ENCODE peak calls at places on chromosomes 13 and 19, in ten cellular contexts. B, X, Q, Z, D, A, J, R, F and S are unnamed samples.

GRCh38 chr13:100648354-100648753 is 26.2 kb downstream of the TMTC4 start:
- DNase-seq in Q (no peak), Z (no peak), A (no peak), X (no peak), R (no peak), B (no peak), D (no peak), F (no peak), J (no peak), S (no peak)

GRCh38 chr19:23957660-23958281 is 43.1 kb downstream of the ZNF726 start:
- DNase-seq in D (peak), R (no peak), X (no peak), Z (no peak), Q (no peak), B (peak), A (no peak), J (no peak), F (no peak), S (no peak)

GRCh38 chr13:30905932-30906383 is at the start of gene MEDAG:
- DNase-seq in Q (no peak), D (no peak), J (peak), A (no peak), F (peak), X (peak), R (peak), Z (peak), B (no peak), S (no peak)

GRCh38 chr13:30551194-30551593 is 66.5 kb upstream of the USPL1 start:
- DNase-seq in F (peak), R (no peak), X (no peak), B (no peak), D (peak), Q (peak), A (no peak), J (no peak), Z (no peak), S (no peak)

GRCh38 chr13:49936943-49937273 is 768 bp upstream of the SPRYD7 start:
- DNase-seq in Z (no peak), A (no peak), D (no peak), B (no peak), Q (no peak), F (no peak), X (no peak), J (no peak), R (peak), S (no peak)

GRCh38 chr13:100589178-100589725 is 663 bp upstream of the GGACT start:
- DNase-seq in Q (no peak), F (no peak), R (no peak), Z (no peak), A (no peak), D (no peak), B (no peak), J (no peak), X (no peak), S (no peak)

GRCh38 chr13:106010836-106011235 is 524.6 kb downstream of the EFNB2 start:
- DNase-seq in A (no peak), R (no peak), F (no peak), B (no peak), Z (no peak), Q (no peak), X (no peak), D (no peak), J (no peak), S (no peak)

GRCh38 chr13:50636007-50636704 is 207.3 kb downstream of the DLEU7 start:
- DNase-seq in B (no peak), R (no peak), J (no peak), F (no peak), D (no peak), Q (no peak), Z (no peak), A (no peak), X (peak), S (no peak)

GRCh38 chr13:24263652-24264051 is 45.7 kb upstream of the C1QTNF9 start:
- DNase-seq in F (no peak), D (no peak), R (no peak), Z (no peak), Q (no peak), J (no peak), A (no peak), B (no peak), X (no peak), S (no peak)

GRCh38 chr13:99406799-99407201 is 94.5 kb upstream of the TM9SF2 start:
- DNase-seq in D (no peak), B (no peak), X (peak), A (no peak), Z (no peak), Q (no peak), J (no peak), F (peak), R (no peak), S (no peak)

GRCh38 chr19:39327990-39328705 is 7.5 kb upstream of the LRFN1 start:
- DNase-seq in F (peak), A (peak), Q (peak), D (no peak), J (peak), Z (peak), X (peak), B (peak), R (peak), S (peak)

GRCh38 chr19:50414850-50415660 is 3.7 kb upstream of the SPIB start:
- DNase-seq in Z (peak), F (peak), D (peak), A (no peak), Q (peak), X (peak), J (peak), R (peak), B (peak), S (peak)

GRCh38 chr19:47183579-47183978 is 47.4 kb downstream of the BBC3 start:
- DNase-seq in Z (no peak), J (no peak), F (no peak), D (no peak), A (no peak), B (no peak), Q (no peak), R (no peak), X (no peak), S (no peak)

GRCh38 chr19:45137179-45137761 is 23.5 kb downstream of the NKPD1 start:
- DNase-seq in A (no peak), R (peak), B (no peak), Z (no peak), X (no peak), F (no peak), D (no peak), J (peak), Q (no peak), S (peak)

GRCh38 chr13:21321269-21321668 is 137.8 kb downstream of the ZDHHC20 start:
- DNase-seq in Q (no peak), X (no peak), D (no peak), R (no peak), J (no peak), F (no peak), B (no peak), Z (no peak), A (no peak), S (no peak)

GRCh38 chr19:19548915-19549537 is 11.0 kb downstream of the CILP2 start:
- DNase-seq in D (no peak), A (no peak), X (no peak), Q (no peak), R (no peak), Z (no peak), F (no peak), J (no peak), B (no peak), S (no peak)

GRCh38 chr19:10352764-10353671 is 13.6 kb upstream of the ICAM3 start:
- DNase-seq in F (peak), Q (peak), D (no peak), R (peak), Z (peak), A (no peak), X (peak), J (peak), B (no peak), S (peak)

GRCh38 chr19:29675120-29675649 is 9.9 kb downstream of the PLEKHF1 start:
- DNase-seq in D (no peak), R (no peak), F (no peak), A (peak), J (no peak), X (no peak), Q (no peak), Z (no peak), B (no peak), S (no peak)

GRCh38 chr13:33272531-33273124 is 12.9 kb downstream of the STARD13 start:
- DNase-seq in R (no peak), J (no peak), X (no peak), B (no peak), F (peak), Z (no peak), A (no peak), Q (no peak), D (no peak), S (no peak)

GRCh38 chr19:38686530-38686888 is 39.1 kb downstream of the ACTN4 start:
- DNase-seq in B (no peak), A (no peak), F (no peak), X (no peak), J (no peak), Z (no peak), Q (peak), D (no peak), R (no peak), S (no peak)

GRCh38 chr19:50878851-50879250 is 5.6 kb downstream of the KLK2 start:
- DNase-seq in J (no peak), A (no peak), F (no peak), B (no peak), Z (no peak), R (no peak), X (no peak), D (no peak), Q (peak), S (no peak)

GRCh38 chr13:27953671-27954405 is 15.3 kb downstream of the CDX2 start:
- DNase-seq in J (peak), Q (peak), B (peak), D (peak), F (peak), A (no peak), Z (peak), X (peak), R (peak), S (peak)

GRCh38 chr13:102012299-102013293 is 389.3 kb downstream of the FGF14 start:
- DNase-seq in X (no peak), F (no peak), J (peak), A (no peak), D (no peak), Z (no peak), R (no peak), Q (no peak), B (no peak), S (no peak)

GRCh38 chr13:40344270-40345148 is 321.9 kb downstream of the FOXO1 start:
- DNase-seq in D (no peak), Z (peak), F (no peak), X (no peak), A (no peak), B (no peak), R (no peak), J (no peak), Q (no peak), S (no peak)

GRCh38 chr13:98647121-98647520 is 70.2 kb upstream of the STK24 start:
- DNase-seq in Z (no peak), Q (no peak), X (no peak), J (no peak), R (no peak), A (no peak), D (no peak), B (no peak), F (no peak), S (no peak)

GRCh38 chr13:46914341-46914740 is 17.5 kb upstream of the HTR2A start:
- DNase-seq in B (no peak), X (no peak), F (no peak), R (no peak), Q (no peak), Z (no peak), A (no peak), J (no peak), D (no peak), S (no peak)

GRCh38 chr19:29485293-29485692 is 40.5 kb upstream of the VSTM2B start:
- DNase-seq in X (peak), Z (no peak), F (no peak), A (no peak), J (no peak), Q (no peak), R (no peak), B (no peak), D (no peak), S (no peak)

GRCh38 chr19:50266041-50266440 is 62.6 kb downstream of the MYH14 start:
- DNase-seq in J (no peak), X (no peak), F (no peak), Z (no peak), R (no peak), A (no peak), Q (no peak), B (no peak), D (no peak), S (no peak)

GRCh38 chr13:93861818-93862217 is 617.7 kb downstream of the DCT start:
- DNase-seq in D (no peak), A (no peak), B (no peak), J (no peak), Z (no peak), R (no peak), F (no peak), X (no peak), Q (no peak), S (no peak)

GRCh38 chr13:95677564-95678386 is 836 bp downstream of the DNAJC3 start:
- DNase-seq in R (no peak), Q (peak), J (no peak), Z (no peak), D (no peak), F (peak), A (no peak), X (no peak), B (peak), S (no peak)

GRCh38 chr19:44863990-44864389 is 17.9 kb downstream of the NECTIN2 start:
- DNase-seq in X (no peak), J (no peak), D (no peak), Q (no peak), R (no peak), F (no peak), Z (no peak), A (no peak), B (no peak), S (no peak)

GRCh38 chr19:2318923-2319322 is 9.5 kb downstream of the LSM7 start:
- DNase-seq in J (no peak), D (no peak), A (no peak), X (no peak), Z (no peak), Q (no peak), B (no peak), R (no peak), F (no peak), S (no peak)

DNA sequence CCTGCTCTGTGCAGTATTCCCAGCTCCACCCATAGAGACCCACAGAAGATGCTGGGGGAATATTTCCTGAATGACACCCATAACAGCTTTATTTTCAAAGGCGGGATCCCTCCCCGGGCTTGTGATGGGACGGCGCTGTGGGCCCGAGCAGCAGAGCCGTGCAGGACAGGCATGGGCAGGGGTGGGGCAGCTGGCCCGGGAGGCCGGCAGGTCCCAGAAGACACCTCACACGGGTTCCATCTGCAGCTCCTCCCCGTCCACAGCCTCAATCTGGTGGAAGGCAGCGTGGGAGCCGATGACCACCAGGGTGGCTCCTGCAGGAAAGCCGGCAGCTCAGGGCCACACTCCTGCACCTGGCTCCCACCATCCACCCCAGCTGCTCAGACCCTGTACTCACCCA is 2.5 kb downstream of the RABAC1 start:
- DNase-seq in R (peak), X (no peak), A (no peak), F (no peak), Z (no peak), Q (no peak), J (no peak), D (no peak), B (no peak), S (no peak)
- TF ChIP-seq POLR2A in R (no peak), X (no peak), A (no peak), F (no peak), Z (no peak), Q (no peak), J (no peak), D (no peak), B (no peak), S (no peak)

DNA sequence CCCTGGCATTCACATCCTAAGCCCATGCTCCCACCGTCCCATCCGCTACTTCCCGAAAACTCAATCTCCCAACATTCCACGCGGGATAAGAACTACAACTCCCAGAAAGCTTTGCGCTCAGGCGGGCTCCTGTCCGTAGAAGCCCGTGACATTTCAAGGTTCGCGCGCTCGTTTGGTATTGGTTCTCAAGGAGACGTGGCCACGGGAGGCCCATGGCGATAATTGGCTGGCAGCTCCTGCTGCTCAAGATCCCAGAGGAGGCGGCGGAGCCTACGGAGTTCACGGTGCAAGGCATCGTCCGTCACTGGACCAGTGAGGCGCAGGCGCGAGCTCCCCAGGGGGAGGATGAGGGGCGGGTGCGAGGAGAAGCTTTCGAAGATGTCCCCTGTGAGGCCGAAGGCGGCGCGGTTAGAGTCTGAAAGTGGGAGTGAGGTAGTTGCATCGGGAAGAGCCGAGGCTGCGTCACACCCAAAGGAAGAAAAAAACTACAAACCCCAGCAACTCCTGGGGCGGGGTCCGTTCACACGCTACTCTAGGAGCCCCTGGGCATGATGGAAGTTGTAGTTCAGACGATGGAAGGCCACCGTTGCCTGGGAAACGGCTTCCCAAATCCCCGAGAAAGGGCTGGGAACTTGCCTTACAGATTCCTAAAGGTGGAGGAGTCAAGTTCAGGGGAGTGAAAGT is 1.2 kb upstream of the MAMSTR start:
- DNase-seq in D (peak), Q (peak), B (peak), R (peak), X (peak), Z (peak), A (peak), F (peak), J (peak), S (peak)
- TF ChIP-seq POLR2A in D (peak), Q (peak), B (peak), R (no peak), X (no peak), Z (no peak), A (no peak), F (no peak), J (no peak), S (peak)

GRCh38 chr13:91627952-91628739 is 229.7 kb downstream of the GPC5 start:
- DNase-seq in X (no peak), A (no peak), Z (no peak), Q (no peak), R (no peak), D (no peak), F (no peak), B (no peak), J (no peak), S (no peak)

GRCh38 chr13:91630916-91631315 is 232.5 kb downstream of the GPC5 start:
- DNase-seq in Z (no peak), R (no peak), J (no peak), B (no peak), D (no peak), X (no peak), A (no peak), Q (no peak), F (no peak), S (no peak)

DNA sequence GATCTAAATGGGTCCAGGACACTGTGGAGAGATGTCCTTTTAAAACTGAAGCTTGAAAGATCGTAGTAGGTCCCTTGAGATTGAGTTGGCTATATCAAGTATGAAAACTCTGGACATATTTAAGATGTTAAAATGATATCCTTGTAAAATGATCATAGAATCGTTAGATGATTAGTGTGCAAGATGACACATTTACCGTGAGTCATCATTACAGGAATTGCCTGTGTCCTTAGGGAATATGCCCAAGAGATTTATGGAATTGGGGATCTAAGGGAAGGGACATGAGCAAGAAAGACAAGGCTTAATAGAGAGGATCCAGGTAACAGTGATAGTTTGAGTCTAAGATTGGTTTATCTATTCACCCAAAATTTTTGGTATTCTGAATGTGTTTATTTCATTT is 233.7 kb downstream of the GPC5 start:
- DNase-seq in F (no peak), J (no peak), Z (no peak), D (no peak), X (no peak), R (no peak), A (no peak), B (no peak), Q (no peak), S (no peak)
- TF ChIP-seq POLR2A in F (no peak), J (no peak), Z (no peak), D (no peak), X (no peak), R (no peak), A (no peak), B (no peak), Q (no peak), S (no peak)

GRCh38 chr19:40716031-40716654 is 543 bp downstream of the COQ8B start:
- DNase-seq in R (no peak), F (no peak), J (no peak), X (no peak), Z (no peak), D (peak), B (peak), A (peak), Q (peak), S (no peak)

GRCh38 chr19:40716655-40717324 is at the start of the genes COQ8B and ITPKC:
- DNase-seq in F (peak), B (peak), Z (peak), X (peak), Q (peak), D (peak), J (peak), A (peak), R (peak), S (peak)

GRCh38 chr19:40718774-40719391 is 2.0 kb downstream of the ITPKC start:
- DNase-seq in D (peak), A (peak), J (peak), F (peak), X (peak), Z (peak), Q (peak), R (peak), B (peak), S (no peak)

GRCh38 chr19:40717880-40718773 is 1.2 kb downstream of the ITPKC start:
- DNase-seq in B (no peak), X (no peak), Z (peak), R (peak), Q (peak), J (no peak), D (no peak), F (peak), A (peak), S (no peak)

DNA sequence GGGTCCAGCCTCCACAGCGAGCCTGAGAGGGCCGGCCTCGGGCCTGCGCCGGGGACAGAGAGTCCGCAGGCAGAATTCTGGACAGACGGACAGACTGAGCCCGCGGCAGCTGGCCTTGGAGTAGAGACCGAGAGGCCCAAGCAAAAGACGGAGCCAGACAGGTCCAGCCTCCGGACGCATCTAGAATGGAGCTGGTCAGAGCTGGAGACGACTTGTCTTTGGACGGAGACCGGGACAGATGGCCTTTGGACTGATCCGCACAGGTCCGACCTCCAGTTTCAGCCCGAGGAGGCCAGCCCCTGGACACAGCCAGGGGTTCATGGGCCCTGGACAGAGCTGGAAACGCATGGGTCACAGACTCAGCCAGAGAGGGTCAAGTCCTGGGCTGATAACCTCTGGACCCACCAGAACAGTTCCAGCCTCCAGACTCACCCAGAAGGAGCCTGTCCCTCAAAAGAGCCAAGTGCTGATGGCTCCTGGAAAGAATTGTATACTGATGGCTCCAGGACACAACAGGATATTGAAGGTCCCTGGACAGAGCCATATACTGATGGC is 490 bp downstream of the ITPKC start:
- DNase-seq in Q (peak), B (no peak), D (no peak), Z (no peak), F (peak), X (peak), R (no peak), J (no peak), A (peak), S (no peak)
- TF ChIP-seq POLR2A in Q (no peak), B (no peak), D (no peak), Z (no peak), F (no peak), X (no peak), R (peak), J (no peak), A (no peak), S (no peak)

DNA sequence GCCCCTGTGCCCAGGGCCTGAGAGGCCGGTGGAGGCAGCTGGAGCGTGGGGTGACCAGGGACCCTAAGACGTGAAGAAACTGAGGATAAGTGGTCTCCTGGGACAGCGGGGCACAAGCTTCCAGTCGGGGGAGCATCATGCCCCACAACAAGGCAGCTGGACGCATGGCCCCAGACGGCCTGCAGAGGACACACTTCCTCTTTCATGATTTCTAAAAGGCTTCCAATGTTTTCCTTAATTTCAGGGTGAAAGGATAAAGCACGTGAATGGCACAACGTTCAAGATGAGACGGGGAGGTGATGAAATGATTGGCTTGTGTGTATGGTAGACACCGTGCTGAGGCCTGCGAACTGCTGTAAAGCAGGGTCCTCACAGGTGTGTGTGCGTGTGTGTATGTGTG is 20.2 kb upstream of the MYDGF start:
- DNase-seq in J (no peak), D (no peak), Z (no peak), Q (no peak), X (no peak), B (no peak), R (no peak), A (no peak), F (no peak), S (no peak)
- TF ChIP-seq POLR2A in J (no peak), D (no peak), Z (no peak), Q (no peak), X (no peak), B (no peak), R (no peak), A (no peak), F (no peak), S (no peak)